ENCODE peak calls at places on chromosomes 3 and 15, in eight cellular contexts. One of them, this sample, is unnamed.

GRCh38 chr15:38275951-38276350 is 23.3 kb downstream of the SPRED1 start:
- DNase-seq in C1 segment of cervical spinal cord: no peak
- DNase-seq in Right ventricle myocardium inferior: no peak
- DNase-seq in ureter: no peak
- DNase-seq in cerebellum: no peak
- DNase-seq in body of pancreas: no peak
- DNase-seq in AG04450: no peak
- DNase-seq in stimulated activated CD8-positive, alpha-beta memory T cell treated with anti-CD3 and anti-CD28 coated beads, Interleukin-7, amount 100 ng/mL, for 1 hour: no peak
- DNase-seq in this sample: no peak

GRCh38 chr3:49940667-49941249 is 808 bp downstream of the RBM6 start:
- DNase-seq in C1 segment of cervical spinal cord: no peak
- DNase-seq in Right ventricle myocardium inferior: no peak
- DNase-seq in ureter: no peak
- DNase-seq in cerebellum: no peak
- DNase-seq in body of pancreas: no peak
- DNase-seq in AG04450: no peak
- DNase-seq in stimulated activated CD8-positive, alpha-beta memory T cell treated with anti-CD3 and anti-CD28 coated beads, Interleukin-7, amount 100 ng/mL, for 1 hour: no peak
- DNase-seq in this sample: no peak

GRCh38 chr15:33795076-33795475 is 173.2 kb upstream of the CHRM5 start:
- DNase-seq in C1 segment of cervical spinal cord: no peak
- DNase-seq in Right ventricle myocardium inferior: no peak
- DNase-seq in ureter: no peak
- DNase-seq in cerebellum: no peak
- DNase-seq in body of pancreas: no peak
- DNase-seq in AG04450: no peak
- DNase-seq in stimulated activated CD8-positive, alpha-beta memory T cell treated with anti-CD3 and anti-CD28 coated beads, Interleukin-7, amount 100 ng/mL, for 1 hour: no peak
- DNase-seq in this sample: no peak

GRCh38 chr15:42153874-42154575 is 2.4 kb downstream of the PLA2G4F start:
- DNase-seq in C1 segment of cervical spinal cord: no peak
- DNase-seq in Right ventricle myocardium inferior: peak
- DNase-seq in ureter: no peak
- DNase-seq in cerebellum: no peak
- DNase-seq in body of pancreas: no peak
- DNase-seq in AG04450: no peak
- DNase-seq in stimulated activated CD8-positive, alpha-beta memory T cell treated with anti-CD3 and anti-CD28 coated beads, Interleukin-7, amount 100 ng/mL, for 1 hour: no peak
- DNase-seq in this sample: no peak

GRCh38 chr3:156218353-156218744 is 98.0 kb downstream of the KCNAB1 start:
- DNase-seq in C1 segment of cervical spinal cord: no peak
- DNase-seq in Right ventricle myocardium inferior: no peak
- DNase-seq in ureter: no peak
- DNase-seq in cerebellum: no peak
- DNase-seq in body of pancreas: no peak
- DNase-seq in AG04450: no peak
- DNase-seq in stimulated activated CD8-positive, alpha-beta memory T cell treated with anti-CD3 and anti-CD28 coated beads, Interleukin-7, amount 100 ng/mL, for 1 hour: no peak
- DNase-seq in this sample: no peak

GRCh38 chr3:120418866-120419490 is 31.8 kb downstream of the FSTL1 start:
- DNase-seq in C1 segment of cervical spinal cord: no peak
- DNase-seq in Right ventricle myocardium inferior: no peak
- DNase-seq in ureter: peak
- DNase-seq in cerebellum: peak
- DNase-seq in body of pancreas: peak
- DNase-seq in AG04450: no peak
- DNase-seq in stimulated activated CD8-positive, alpha-beta memory T cell treated with anti-CD3 and anti-CD28 coated beads, Interleukin-7, amount 100 ng/mL, for 1 hour: no peak
- DNase-seq in this sample: peak

GRCh38 chr3:194133661-194134230 is 2.2 kb upstream of the HES1 start:
- DNase-seq in C1 segment of cervical spinal cord: no peak
- DNase-seq in Right ventricle myocardium inferior: peak
- DNase-seq in ureter: peak
- DNase-seq in cerebellum: no peak
- DNase-seq in body of pancreas: peak
- DNase-seq in AG04450: no peak
- DNase-seq in stimulated activated CD8-positive, alpha-beta memory T cell treated with anti-CD3 and anti-CD28 coated beads, Interleukin-7, amount 100 ng/mL, for 1 hour: no peak
- DNase-seq in this sample: peak

GRCh38 chr3:38622336-38622735 is 27.2 kb downstream of the SCN5A start:
- DNase-seq in C1 segment of cervical spinal cord: no peak
- DNase-seq in Right ventricle myocardium inferior: peak
- DNase-seq in ureter: no peak
- DNase-seq in cerebellum: no peak
- DNase-seq in body of pancreas: no peak
- DNase-seq in AG04450: no peak
- DNase-seq in stimulated activated CD8-positive, alpha-beta memory T cell treated with anti-CD3 and anti-CD28 coated beads, Interleukin-7, amount 100 ng/mL, for 1 hour: no peak
- DNase-seq in this sample: no peak

GRCh38 chr15:101049856-101050646 is 130.9 kb downstream of the LRRK1 start:
- DNase-seq in C1 segment of cervical spinal cord: no peak
- DNase-seq in Right ventricle myocardium inferior: no peak
- DNase-seq in ureter: peak
- DNase-seq in cerebellum: no peak
- DNase-seq in body of pancreas: peak
- DNase-seq in AG04450: no peak
- DNase-seq in stimulated activated CD8-positive, alpha-beta memory T cell treated with anti-CD3 and anti-CD28 coated beads, Interleukin-7, amount 100 ng/mL, for 1 hour: no peak
- DNase-seq in this sample: peak

GRCh38 chr15:57485869-57486268 is 105.8 kb upstream of the MYZAP start:
- DNase-seq in C1 segment of cervical spinal cord: no peak
- DNase-seq in Right ventricle myocardium inferior: no peak
- DNase-seq in ureter: no peak
- DNase-seq in cerebellum: no peak
- DNase-seq in body of pancreas: peak
- DNase-seq in AG04450: peak
- DNase-seq in stimulated activated CD8-positive, alpha-beta memory T cell treated with anti-CD3 and anti-CD28 coated beads, Interleukin-7, amount 100 ng/mL, for 1 hour: no peak
- DNase-seq in this sample: no peak

This sample was measured in transverse colon.